ENCODE peak calls at places on chromosomes 13 and 19, in nine cellular contexts. R is SK-N-SH, S is body of pancreas, Z is fibroblast of lung, F is lung, C is heart left ventricle, O is pancreas, J is astrocyte, N is cardiac muscle cell. G is an unnamed sample. For H3K4me1, the result is how much of the 10 kb centered on the place peaks cover.

GRCh38 chr13:78604782-78605611 is 1.6 kb upstream of the POU4F1 start:
- DNase-seq in R (peak), S (no peak), Z (no peak), F (no peak), C (no peak), O (no peak), J (no peak), N (no peak), G (no peak)

GRCh38 chr19:22708983-22709382 is 74.9 kb downstream of the ZNF492 start:
- DNase-seq in R (no peak), S (no peak), Z (no peak), F (no peak), C (no peak), O (no peak), J (no peak), N (no peak), G (no peak)

GRCh38 chr13:110850006-110850405 is 64.9 kb downstream of the ANKRD10 start:
- DNase-seq in R (no peak), S (no peak), Z (no peak), F (no peak), C (no peak), O (no peak), J (no peak), N (no peak), G (no peak)

GRCh38 chr13:98307744-98308524 is 130.9 kb upstream of the RNF113B start:
- DNase-seq in R (no peak), S (peak), Z (peak), F (no peak), C (no peak), O (no peak), J (no peak), N (peak), G (no peak)

GRCh38 chr13:98664047-98664446 is 87.1 kb upstream of the STK24 start:
- DNase-seq in R (no peak), S (no peak), Z (peak), F (no peak), C (no peak), O (no peak), J (peak), N (peak), G (no peak)

GRCh38 chr13:111505175-111505777 is 184.8 kb downstream of the TEX29 start:
- DNase-seq in R (peak), S (no peak), Z (no peak), F (no peak), C (no peak), O (no peak), J (no peak), N (no peak), G (no peak)

GRCh38 chr13:26480246-26480855 is 77.1 kb upstream of the WASF3 start:
- DNase-seq in R (no peak), S (no peak), Z (peak), F (no peak), C (no peak), O (no peak), J (peak), N (peak), G (no peak)

GRCh38 chr13:50692396-50692915 is 151.0 kb downstream of the DLEU7 start:
- DNase-seq in R (no peak), S (no peak), Z (no peak), F (no peak), C (no peak), O (no peak), J (peak), N (no peak), G (no peak)

GRCh38 chr13:19634129-19634740 is 776 bp downstream of the MPHOSPH8 start:
- DNase-seq in R (peak), S (peak), Z (peak), F (no peak), C (peak), O (no peak), J (peak), N (peak), G (no peak)

GRCh38 chr19:42175952-42176648 is 41.4 kb downstream of the DEDD2 start:
- DNase-seq in R (peak), S (no peak), Z (peak), F (no peak), C (no peak), O (no peak), J (peak), N (peak), G (no peak)

GRCh38 chr19:55253842-55254624 is 4.8 kb downstream of the PPP6R1 start:
- DNase-seq in R (no peak), S (peak), Z (no peak), F (no peak), C (no peak), O (no peak), J (no peak), N (no peak), G (no peak)

GRCh38 chr19:14198384-14199376 is 7.3 kb downstream of the ADGRL1 start:
- DNase-seq in R (peak), S (no peak), Z (peak), F (no peak), C (no peak), O (no peak), J (no peak), N (peak), G (no peak)

GRCh38 chr13:57631607-57632275 is at the start of gene PCDH17:
- DNase-seq in R (peak), S (peak), Z (peak), F (peak), C (peak), O (peak), J (peak), N (peak), G (no peak)

GRCh38 chr19:19668230-19669012 is at the start of gene ZNF101:
- DNase-seq in R (peak), S (peak), Z (peak), F (peak), C (peak), O (peak), J (peak), N (peak), G (peak)

GRCh38 chr19:18399008-18399407 is 1.6 kb upstream of the LRRC25 start:
- DNase-seq in R (no peak), S (peak), Z (peak), F (no peak), C (peak), O (peak), J (peak), N (no peak), G (no peak)

GRCh38 chr13:40148103-40148502 is 492.6 kb downstream of the COG6 start:
- DNase-seq in R (no peak), S (no peak), Z (no peak), F (no peak), C (no peak), O (no peak), J (no peak), N (no peak), G (no peak)

GRCh38 chr13:80884031-80884785 is 543.3 kb upstream of the SPRY2 start:
- DNase-seq in R (no peak), S (no peak), Z (no peak), F (no peak), C (no peak), O (no peak), J (no peak), N (no peak), G (no peak)

GRCh38 chr13:95343944-95344343 is 42.7 kb upstream of the ABCC4 start:
- DNase-seq in R (no peak), S (no peak), Z (no peak), F (no peak), C (peak), O (no peak), J (no peak), N (peak), G (no peak)

GRCh38 chr13:42027286-42027685 is 21.2 kb upstream of the DGKH start:
- DNase-seq in R (no peak), S (no peak), Z (no peak), F (no peak), C (no peak), O (no peak), J (no peak), N (no peak), G (no peak)

GRCh38 chr19:38183227-38183914 is 40.7 kb downstream of the DPF1 start:
- DNase-seq in R (no peak), S (no peak), Z (peak), F (no peak), C (peak), O (no peak), J (no peak), N (peak), G (no peak)

GRCh38 chr19:55208880-55209429 is 346 bp downstream of the PTPRH start:
- DNase-seq in R (no peak), S (no peak), Z (no peak), F (no peak), C (no peak), O (no peak), J (no peak), N (no peak), G (no peak)

GRCh38 chr19:6260912-6261636 is 18.7 kb downstream of the MLLT1 start:
- DNase-seq in R (peak), S (peak), Z (no peak), F (no peak), C (no peak), O (no peak), J (no peak), N (no peak), G (peak)

GRCh38 chr13:24228852-24229458 is 68.4 kb downstream of the SPATA13 start:
- DNase-seq in R (peak), S (peak), Z (peak), F (no peak), C (no peak), O (peak), J (peak), N (peak), G (no peak)

GRCh38 chr13:75906315-75906714 is 270.2 kb downstream of the LMO7 start:
- DNase-seq in R (no peak), S (no peak), Z (no peak), F (no peak), C (no peak), O (no peak), J (no peak), N (no peak), G (no peak)

GRCh38 chr13:112931028-112931934 is 37.7 kb upstream of the MCF2L start:
- DNase-seq in R (peak), S (peak), Z (peak), F (no peak), C (no peak), O (no peak), J (peak), N (peak), G (no peak)

GRCh38 chr13:69565334-69565733 is 542.3 kb upstream of the ATXN8OS start:
- DNase-seq in R (peak), S (no peak), Z (peak), F (no peak), C (no peak), O (no peak), J (peak), N (peak), G (no peak)

GRCh38 chr19:17753976-17754375 is 2.7 kb downstream of the FCHO1 start:
- DNase-seq in R (no peak), S (no peak), Z (no peak), F (no peak), C (no peak), O (no peak), J (no peak), N (no peak), G (no peak)

GRCh38 chr13:23325191-23325590 is 108.3 kb downstream of the SACS start:
- DNase-seq in R (no peak), S (no peak), Z (no peak), F (no peak), C (no peak), O (no peak), J (no peak), N (no peak), G (no peak)

GRCh38 chr13:51222510-51223283 is 499 bp downstream of the FAM124A start:
- DNase-seq in R (no peak), S (no peak), Z (no peak), F (no peak), C (no peak), O (no peak), J (no peak), N (no peak), G (no peak)

GRCh38 chr13:90416519-90416918 is 931.0 kb upstream of the MIR17HG start:
- DNase-seq in R (no peak), S (peak), Z (peak), F (no peak), C (no peak), O (no peak), J (peak), N (peak), G (no peak)

GRCh38 chr13:100828226-100828625 is 153.6 kb upstream of the TMTC4 start:
- DNase-seq in R (peak), S (no peak), Z (no peak), F (no peak), C (no peak), O (no peak), J (no peak), N (peak), G (no peak)

GRCh38 chr19:36213793-36214387 is 575 bp downstream of the ZNF565 start:
- DNase-seq in R (no peak), S (peak), Z (peak), F (no peak), C (no peak), O (no peak), J (peak), N (no peak), G (no peak)

GRCh38 chr13:94312511-94313191 is 166.8 kb downstream of the DCT start:
- DNase-seq in R (no peak), S (no peak), Z (no peak), F (no peak), C (no peak), O (no peak), J (no peak), N (no peak), G (no peak)

GRCh38 chr13:74413482-74413881 is 279.3 kb upstream of the KLF12 start:
- DNase-seq in R (no peak), S (no peak), Z (no peak), F (no peak), C (no peak), O (no peak), J (no peak), N (no peak), G (no peak)

GRCh38 chr19:8445488-8446001 is 770 bp downstream of the HNRNPM start:
- DNase-seq in R (peak), S (peak), Z (no peak), F (peak), C (peak), O (peak), J (no peak), N (peak), G (no peak)

GRCh38 chr19:2371656-2372055 is 11.6 kb downstream of the TMPRSS9 start:
- DNase-seq in R (no peak), S (no peak), Z (no peak), F (no peak), C (no peak), O (no peak), J (no peak), N (no peak), G (no peak)
- H3K27ac ChIP-seq in R (no peak), S (no peak), Z (no peak), F (no peak), C (no peak), O (no peak), J (no peak), N (no peak), G (no peak)

DNA sequence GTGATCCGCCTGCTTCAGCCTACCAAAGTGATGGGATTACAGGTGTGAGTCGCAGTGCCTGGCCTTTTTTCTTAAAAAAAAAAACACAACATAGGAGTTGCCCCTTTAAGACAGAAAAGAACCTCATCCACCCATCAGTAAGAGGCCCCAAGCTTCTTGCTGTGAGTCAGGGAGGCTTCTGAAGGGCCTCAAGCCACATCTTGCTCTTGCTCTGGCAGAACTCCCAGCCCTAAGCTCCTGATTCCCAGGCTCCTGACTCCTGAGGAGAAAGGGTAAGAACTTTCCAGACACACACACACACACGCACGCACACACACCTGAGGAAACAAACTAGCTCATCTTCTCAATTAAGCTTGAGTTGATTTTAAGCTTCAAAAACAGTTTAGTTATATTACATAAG is 6.9 kb downstream of the ETFB start:
- DNase-seq in R (no peak), S (no peak), Z (peak), F (no peak), C (no peak), O (no peak), J (peak), N (peak), G (no peak)
- H3K4me1 ChIP-seq in R (under half), S (under half), Z (under half), F (under half), C (under half), O (under half), J (under half), N (under half), G (under half)

DNA sequence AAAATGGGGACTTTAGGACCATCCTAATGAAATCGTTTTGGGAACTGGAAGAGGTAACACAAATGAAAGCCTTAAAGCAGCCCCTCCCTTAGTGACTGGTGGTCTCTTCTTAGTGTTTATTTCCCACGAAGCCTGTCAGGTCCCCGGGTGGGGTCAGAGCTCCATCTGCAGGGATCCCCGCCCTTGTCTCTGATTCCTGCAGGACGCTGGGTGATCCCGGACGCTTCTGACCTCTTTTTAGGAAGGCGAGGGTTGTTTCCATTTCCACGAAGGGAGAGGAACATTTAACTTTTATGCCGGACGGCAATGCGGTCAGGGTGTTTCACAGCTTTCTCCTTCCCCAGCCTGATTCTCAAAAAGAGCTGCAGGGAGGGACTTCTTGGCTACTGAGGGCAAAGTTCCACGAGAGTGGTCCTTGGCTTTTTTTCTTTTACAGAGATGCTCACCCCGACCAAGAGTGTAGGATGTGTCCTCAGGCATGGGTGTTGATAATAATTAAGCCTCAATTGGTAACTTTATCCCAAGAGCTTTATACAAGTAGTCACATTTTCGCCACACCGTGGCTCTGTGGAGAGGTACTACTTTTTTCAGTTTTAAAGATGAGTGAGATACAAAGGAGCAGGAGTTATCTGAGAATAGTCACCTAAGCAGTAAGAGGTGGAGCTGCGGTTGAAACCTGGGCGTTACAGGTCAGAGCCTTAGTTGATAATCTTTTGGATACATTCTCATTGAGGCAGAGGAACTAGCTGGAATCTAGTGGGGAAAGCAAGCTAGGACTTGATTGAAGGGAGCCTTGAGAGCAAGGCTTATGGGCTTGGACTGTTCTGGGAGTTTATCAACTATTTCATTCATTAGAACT is 813 bp downstream of the ZNF284 start:
- DNase-seq in R (peak), S (no peak), Z (no peak), F (no peak), C (no peak), O (no peak), J (no peak), N (peak), G (no peak)
- TF ChIP-seq CTCF in R (peak), S (no peak), Z (no peak), F (no peak), C (no peak), O (no peak), J (no peak), N (no peak), G (no peak)

GRCh38 chr19:48954595-48955307 is at the start of gene BAX:
- DNase-seq in R (peak), S (peak), Z (peak), F (peak), C (peak), O (peak), J (peak), N (peak), G (peak)

GRCh38 chr19:48954011-48954594 is 572 bp upstream of the BAX start:
- DNase-seq in R (no peak), S (peak), Z (no peak), F (no peak), C (no peak), O (no peak), J (no peak), N (no peak), G (no peak)

GRCh38 chr19:48959341-48960239 is 4.9 kb downstream of the BAX start:
- DNase-seq in R (no peak), S (no peak), Z (no peak), F (no peak), C (no peak), O (no peak), J (no peak), N (no peak), G (no peak)

GRCh38 chr19:48958006-48958405 is 3.3 kb downstream of the BAX start:
- DNase-seq in R (no peak), S (no peak), Z (no peak), F (no peak), C (no peak), O (no peak), J (no peak), N (no peak), G (no peak)

GRCh38 chr19:48955308-48955958 is 758 bp downstream of the BAX start:
- DNase-seq in R (no peak), S (no peak), Z (no peak), F (no peak), C (no peak), O (no peak), J (no peak), N (no peak), G (no peak)
- H3K27ac ChIP-seq in R (peak), S (peak), Z (peak), F (peak), C (peak), O (no peak), J (peak), N (peak), G (peak)

DNA sequence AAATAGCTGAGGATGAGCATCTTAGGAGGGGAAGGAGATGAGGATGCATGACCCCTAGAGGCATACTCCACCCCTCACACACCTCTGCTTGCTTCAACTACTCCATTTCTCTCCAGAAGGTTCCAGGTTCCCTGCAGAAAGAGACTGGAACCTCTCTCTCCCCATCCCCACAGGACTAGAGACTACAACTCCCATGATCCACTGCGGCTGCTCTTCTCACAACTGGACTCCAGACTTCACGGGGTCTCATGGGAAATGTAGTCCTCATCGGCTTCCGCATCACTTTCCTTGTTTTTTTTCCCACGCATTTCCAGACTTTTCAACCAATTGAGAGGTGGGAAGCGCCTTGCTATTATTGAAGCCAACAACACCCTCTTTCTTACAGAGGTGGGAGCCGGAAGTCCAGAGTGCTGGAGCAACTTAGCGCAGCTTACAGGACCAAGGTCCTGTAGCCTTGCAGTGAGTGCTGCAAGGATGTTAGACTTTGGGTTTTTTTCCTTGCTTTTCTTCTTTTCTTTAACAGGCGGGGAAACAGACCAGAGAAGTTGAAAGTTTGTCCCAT is 13.9 kb upstream of the CACNG6 start:
- DNase-seq in R (peak), S (peak), Z (peak), F (peak), C (peak), O (peak), J (peak), N (peak), G (no peak)
- H3K4me1 ChIP-seq in R (under half), S (under half), Z (under half), F (under half), C (under half), O (under half), J (under half), N (under half), G (under half)

DNA sequence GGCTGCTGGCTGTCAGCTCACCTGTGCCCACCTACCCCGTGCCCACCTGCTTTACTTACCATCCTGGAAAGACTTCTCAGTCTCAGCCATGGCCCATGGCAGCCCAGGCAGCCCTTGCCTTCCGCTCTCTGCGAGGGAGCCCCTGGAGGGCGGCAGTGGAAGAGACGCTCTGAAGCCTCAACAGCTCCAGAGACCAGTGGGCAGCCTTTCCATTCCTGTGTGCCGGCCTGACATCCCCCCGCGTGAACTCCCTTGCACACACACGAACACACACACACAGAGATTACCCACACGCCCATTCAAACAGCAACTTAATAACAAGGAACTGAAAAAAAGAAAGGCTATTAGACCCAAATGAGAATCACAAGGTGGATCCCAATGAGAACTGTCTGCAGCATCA is 14.2 kb upstream of the RASA3 start:
- DNase-seq in R (peak), S (no peak), Z (no peak), F (no peak), C (no peak), O (no peak), J (no peak), N (no peak), G (no peak)
- TF ChIP-seq CTCF in R (peak), S (no peak), Z (no peak), F (no peak), C (no peak), O (no peak), J (no peak), N (peak), G (no peak)

G was measured in CD8-positive, alpha-beta T cell.